ENCODE peak calls at places on chromosome 9, in ten cellular contexts. One of them, this sample, is unnamed. For H3K27me3, the result is how much of the 10 kb centered on the place peaks cover.

GRCh38 chr9:121601234-121601633 is 50.2 kb upstream of the DAB2IP start:
- DNase-seq in effector memory CD4-positive, alpha-beta T cell: no peak
- DNase-seq in WERI-Rb-1: no peak
- DNase-seq in pancreas: no peak
- DNase-seq in Karpas-422: no peak
- DNase-seq in lung: no peak
- DNase-seq in suprapubic skin: no peak
- DNase-seq in BJ: no peak
- DNase-seq in transverse colon: no peak
- DNase-seq in GM23248: peak
- DNase-seq in this sample: no peak

GRCh38 chr9:86036555-86036954 is 62.8 kb downstream of the GOLM1 start:
- DNase-seq in GM23248: no peak
- DNase-seq in suprapubic skin: no peak
- DNase-seq in lung: no peak
- DNase-seq in BJ: no peak
- DNase-seq in transverse colon: peak
- DNase-seq in effector memory CD4-positive, alpha-beta T cell: no peak
- DNase-seq in WERI-Rb-1: no peak
- DNase-seq in pancreas: no peak
- DNase-seq in Karpas-422: no peak
- DNase-seq in this sample: no peak

GRCh38 chr9:97315550-97315949 is 8.1 kb downstream of the CCDC180 start:
- DNase-seq in transverse colon: no peak
- DNase-seq in GM23248: peak
- DNase-seq in BJ: peak
- DNase-seq in effector memory CD4-positive, alpha-beta T cell: no peak
- DNase-seq in Karpas-422: no peak
- DNase-seq in lung: no peak
- DNase-seq in pancreas: no peak
- DNase-seq in suprapubic skin: no peak
- DNase-seq in WERI-Rb-1: no peak
- DNase-seq in this sample: no peak

GRCh38 chr9:89808076-89808701 is 203.4 kb downstream of the GADD45G start:
- DNase-seq in Karpas-422: no peak
- DNase-seq in WERI-Rb-1: peak
- DNase-seq in suprapubic skin: no peak
- DNase-seq in BJ: no peak
- DNase-seq in pancreas: no peak
- DNase-seq in GM23248: no peak
- DNase-seq in lung: no peak
- DNase-seq in effector memory CD4-positive, alpha-beta T cell: no peak
- DNase-seq in transverse colon: no peak
- DNase-seq in this sample: no peak

GRCh38 chr9:695252-695651 is 146.2 kb upstream of the DMRT1 start:
- DNase-seq in pancreas: no peak
- DNase-seq in WERI-Rb-1: no peak
- DNase-seq in transverse colon: no peak
- DNase-seq in GM23248: no peak
- DNase-seq in effector memory CD4-positive, alpha-beta T cell: no peak
- DNase-seq in lung: no peak
- DNase-seq in BJ: no peak
- DNase-seq in Karpas-422: no peak
- DNase-seq in suprapubic skin: no peak
- DNase-seq in this sample: no peak

GRCh38 chr9:119924736-119925135 is 555.5 kb upstream of the BRINP1 start:
- DNase-seq in lung: no peak
- DNase-seq in GM23248: no peak
- DNase-seq in suprapubic skin: no peak
- DNase-seq in WERI-Rb-1: no peak
- DNase-seq in BJ: no peak
- DNase-seq in pancreas: no peak
- DNase-seq in Karpas-422: no peak
- DNase-seq in effector memory CD4-positive, alpha-beta T cell: no peak
- DNase-seq in transverse colon: no peak
- DNase-seq in this sample: no peak

GRCh38 chr9:134776080-134776796 is 104.4 kb upstream of the FCN2 start:
- DNase-seq in lung: no peak
- DNase-seq in BJ: no peak
- DNase-seq in WERI-Rb-1: no peak
- DNase-seq in transverse colon: no peak
- DNase-seq in suprapubic skin: no peak
- DNase-seq in GM23248: no peak
- DNase-seq in effector memory CD4-positive, alpha-beta T cell: no peak
- DNase-seq in Karpas-422: no peak
- DNase-seq in pancreas: no peak
- DNase-seq in this sample: no peak

GRCh38 chr9:109912726-109913460 is 132.9 kb downstream of the PALM2AKAP2 start:
- DNase-seq in WERI-Rb-1: no peak
- DNase-seq in transverse colon: no peak
- DNase-seq in GM23248: peak
- DNase-seq in lung: no peak
- DNase-seq in suprapubic skin: no peak
- DNase-seq in effector memory CD4-positive, alpha-beta T cell: no peak
- DNase-seq in pancreas: no peak
- DNase-seq in BJ: no peak
- DNase-seq in Karpas-422: no peak
- DNase-seq in this sample: no peak

GRCh38 chr9:10094563-10094962 is 518.2 kb downstream of the PTPRD start:
- DNase-seq in transverse colon: no peak
- DNase-seq in WERI-Rb-1: no peak
- DNase-seq in lung: no peak
- DNase-seq in GM23248: no peak
- DNase-seq in BJ: no peak
- DNase-seq in Karpas-422: no peak
- DNase-seq in effector memory CD4-positive, alpha-beta T cell: no peak
- DNase-seq in pancreas: no peak
- DNase-seq in suprapubic skin: no peak
- DNase-seq in this sample: no peak

GRCh38 chr9:14393382-14393781 is 79.4 kb upstream of the NFIB start:
- DNase-seq in Karpas-422: no peak
- DNase-seq in suprapubic skin: no peak
- DNase-seq in lung: no peak
- DNase-seq in WERI-Rb-1: no peak
- DNase-seq in transverse colon: no peak
- DNase-seq in GM23248: no peak
- DNase-seq in effector memory CD4-positive, alpha-beta T cell: no peak
- DNase-seq in BJ: no peak
- DNase-seq in pancreas: no peak
- DNase-seq in this sample: no peak

GRCh38 chr9:73269430-73270101 is 117.9 kb downstream of the ANXA1 start:
- DNase-seq in WERI-Rb-1: no peak
- DNase-seq in pancreas: no peak
- DNase-seq in transverse colon: no peak
- DNase-seq in BJ: no peak
- DNase-seq in GM23248: peak
- DNase-seq in Karpas-422: no peak
- DNase-seq in suprapubic skin: no peak
- DNase-seq in lung: no peak
- DNase-seq in effector memory CD4-positive, alpha-beta T cell: no peak
- DNase-seq in this sample: no peak

GRCh38 chr9:15282567-15282966 is 24.4 kb downstream of the TTC39B start:
- DNase-seq in lung: no peak
- DNase-seq in effector memory CD4-positive, alpha-beta T cell: no peak
- DNase-seq in suprapubic skin: no peak
- DNase-seq in transverse colon: no peak
- DNase-seq in BJ: no peak
- DNase-seq in Karpas-422: no peak
- DNase-seq in GM23248: no peak
- DNase-seq in pancreas: no peak
- DNase-seq in WERI-Rb-1: no peak
- DNase-seq in this sample: no peak

GRCh38 chr9:36960575-36960955 is 73.5 kb downstream of the PAX5 start:
- DNase-seq in GM23248: no peak
- DNase-seq in pancreas: no peak
- DNase-seq in lung: no peak
- DNase-seq in Karpas-422: no peak
- DNase-seq in transverse colon: no peak
- DNase-seq in effector memory CD4-positive, alpha-beta T cell: no peak
- DNase-seq in suprapubic skin: peak
- DNase-seq in BJ: no peak
- DNase-seq in WERI-Rb-1: no peak
- DNase-seq in this sample: no peak
- H3K27me3 ChIP-seq in GM23248: under half
- H3K27me3 ChIP-seq in pancreas: under half
- H3K27me3 ChIP-seq in lung: under half
- H3K27me3 ChIP-seq in Karpas-422: under half
- H3K27me3 ChIP-seq in transverse colon: under half
- H3K27me3 ChIP-seq in effector memory CD4-positive, alpha-beta T cell: under half
- H3K27me3 ChIP-seq in suprapubic skin: under half
- H3K27me3 ChIP-seq in BJ: under half
- H3K27me3 ChIP-seq in WERI-Rb-1: under half
- H3K27me3 ChIP-seq in this sample: under half

GRCh38 chr9:126613656-126614055 is at the start of gene LMX1B:
- DNase-seq in effector memory CD4-positive, alpha-beta T cell: no peak
- DNase-seq in WERI-Rb-1: peak
- DNase-seq in lung: no peak
- DNase-seq in pancreas: no peak
- DNase-seq in BJ: no peak
- DNase-seq in suprapubic skin: no peak
- DNase-seq in transverse colon: peak
- DNase-seq in GM23248: peak
- DNase-seq in Karpas-422: no peak
- DNase-seq in this sample: no peak

GRCh38 chr9:126612329-126612812 is 1.4 kb upstream of the LMX1B start:
- DNase-seq in suprapubic skin: no peak
- DNase-seq in Karpas-422: no peak
- DNase-seq in pancreas: no peak
- DNase-seq in effector memory CD4-positive, alpha-beta T cell: no peak
- DNase-seq in BJ: no peak
- DNase-seq in lung: no peak
- DNase-seq in transverse colon: no peak
- DNase-seq in GM23248: no peak
- DNase-seq in WERI-Rb-1: peak
- DNase-seq in this sample: no peak

GRCh38 chr9:126612813-126613641 is 701 bp upstream of the LMX1B start:
- DNase-seq in Karpas-422: no peak
- DNase-seq in WERI-Rb-1: no peak
- DNase-seq in GM23248: peak
- DNase-seq in BJ: no peak
- DNase-seq in lung: no peak
- DNase-seq in transverse colon: no peak
- DNase-seq in effector memory CD4-positive, alpha-beta T cell: no peak
- DNase-seq in suprapubic skin: no peak
- DNase-seq in pancreas: no peak
- DNase-seq in this sample: no peak

GRCh38 chr9:126611188-126611587 is 2.5 kb upstream of the LMX1B start:
- DNase-seq in BJ: no peak
- DNase-seq in pancreas: no peak
- DNase-seq in effector memory CD4-positive, alpha-beta T cell: no peak
- DNase-seq in WERI-Rb-1: peak
- DNase-seq in lung: no peak
- DNase-seq in Karpas-422: no peak
- DNase-seq in suprapubic skin: no peak
- DNase-seq in GM23248: no peak
- DNase-seq in transverse colon: no peak
- DNase-seq in this sample: no peak

GRCh38 chr9:126611592-126612328 is 2.0 kb upstream of the LMX1B start:
- DNase-seq in BJ: no peak
- DNase-seq in Karpas-422: peak
- DNase-seq in pancreas: peak
- DNase-seq in suprapubic skin: no peak
- DNase-seq in effector memory CD4-positive, alpha-beta T cell: peak
- DNase-seq in lung: peak
- DNase-seq in transverse colon: peak
- DNase-seq in WERI-Rb-1: peak
- DNase-seq in GM23248: peak
- DNase-seq in this sample: peak
- H3K27me3 ChIP-seq in BJ: half or more
- H3K27me3 ChIP-seq in Karpas-422: under half
- H3K27me3 ChIP-seq in pancreas: under half
- H3K27me3 ChIP-seq in suprapubic skin: half or more
- H3K27me3 ChIP-seq in effector memory CD4-positive, alpha-beta T cell: half or more
- H3K27me3 ChIP-seq in lung: under half
- H3K27me3 ChIP-seq in transverse colon: half or more
- H3K27me3 ChIP-seq in WERI-Rb-1: half or more
- H3K27me3 ChIP-seq in GM23248: under half
- H3K27me3 ChIP-seq in this sample: half or more

DNA sequence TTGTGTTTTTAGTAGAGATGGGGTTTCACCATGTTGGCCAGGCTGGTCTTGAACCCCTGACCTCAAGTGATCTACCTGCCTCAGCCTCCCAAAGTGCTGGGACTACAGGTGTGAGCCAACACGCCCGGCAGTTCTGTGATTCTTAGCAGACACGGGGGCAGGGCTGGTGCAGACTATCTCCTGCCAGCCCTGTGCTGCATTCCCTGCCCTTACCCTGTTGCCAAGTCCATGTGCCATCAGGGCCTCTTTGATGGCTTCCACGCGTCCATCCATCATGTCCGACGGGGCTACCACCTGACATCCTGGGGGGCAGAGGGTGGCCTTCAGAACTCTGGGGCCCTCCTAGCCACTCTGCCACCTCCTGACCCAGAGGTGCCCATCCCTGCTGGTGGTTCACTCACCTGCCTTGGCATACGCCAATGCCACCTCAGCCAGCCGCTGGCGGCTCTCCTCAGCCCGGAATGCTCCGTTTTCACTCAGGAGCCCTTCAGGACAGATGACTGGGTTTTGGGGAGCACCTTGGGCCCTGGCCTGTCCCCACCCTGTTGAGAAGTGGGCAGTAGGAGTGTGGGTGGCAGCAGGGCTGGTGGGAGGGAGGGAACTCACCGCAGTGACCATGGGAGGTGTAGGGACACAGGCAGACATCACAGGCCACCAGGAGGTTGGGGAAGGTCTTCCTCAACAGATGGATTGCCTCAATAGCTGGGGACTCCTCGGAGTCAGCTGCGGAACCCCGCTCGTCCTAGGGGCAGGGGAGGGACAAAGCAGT is 10.7 kb downstream of the ALAD start:
- DNase-seq in Karpas-422: no peak
- DNase-seq in effector memory CD4-positive, alpha-beta T cell: no peak
- DNase-seq in WERI-Rb-1: no peak
- DNase-seq in pancreas: no peak
- DNase-seq in GM23248: no peak
- DNase-seq in suprapubic skin: no peak
- DNase-seq in transverse colon: no peak
- DNase-seq in lung: no peak
- DNase-seq in BJ: no peak
- DNase-seq in this sample: no peak
- H3K27me3 ChIP-seq in Karpas-422: under half
- H3K27me3 ChIP-seq in effector memory CD4-positive, alpha-beta T cell: under half
- H3K27me3 ChIP-seq in WERI-Rb-1: under half
- H3K27me3 ChIP-seq in pancreas: under half
- H3K27me3 ChIP-seq in GM23248: under half
- H3K27me3 ChIP-seq in suprapubic skin: under half
- H3K27me3 ChIP-seq in transverse colon: under half
- H3K27me3 ChIP-seq in lung: under half
- H3K27me3 ChIP-seq in BJ: under half
- H3K27me3 ChIP-seq in this sample: under half

DNA sequence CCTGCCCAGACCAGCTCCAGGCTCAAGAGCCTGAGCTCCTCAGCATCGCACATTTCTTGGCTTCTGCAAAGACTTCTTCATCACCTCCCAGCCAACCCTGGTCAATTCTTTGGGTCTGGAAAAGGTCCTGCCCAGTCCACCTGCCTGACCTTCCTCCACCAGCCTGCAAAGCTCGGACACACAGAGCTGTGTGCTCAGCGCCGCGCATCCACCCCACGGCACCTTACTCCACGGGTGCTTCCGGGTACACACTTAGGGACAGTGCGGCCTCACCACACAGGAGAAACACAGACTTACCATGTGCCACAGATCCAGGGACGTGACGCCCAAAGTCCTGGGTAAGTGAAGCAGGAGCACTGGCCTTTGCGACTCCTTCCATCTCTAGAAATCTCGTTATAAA is 97.3 kb downstream of the KCNT1 start:
- DNase-seq in GM23248: no peak
- DNase-seq in lung: no peak
- DNase-seq in transverse colon: no peak
- DNase-seq in suprapubic skin: no peak
- DNase-seq in effector memory CD4-positive, alpha-beta T cell: no peak
- DNase-seq in Karpas-422: no peak
- DNase-seq in BJ: no peak
- DNase-seq in pancreas: no peak
- DNase-seq in WERI-Rb-1: no peak
- DNase-seq in this sample: no peak
- H3K27me3 ChIP-seq in GM23248: under half
- H3K27me3 ChIP-seq in lung: under half
- H3K27me3 ChIP-seq in transverse colon: under half
- H3K27me3 ChIP-seq in suprapubic skin: under half
- H3K27me3 ChIP-seq in effector memory CD4-positive, alpha-beta T cell: under half
- H3K27me3 ChIP-seq in Karpas-422: under half
- H3K27me3 ChIP-seq in BJ: under half
- H3K27me3 ChIP-seq in pancreas: under half
- H3K27me3 ChIP-seq in WERI-Rb-1: under half
- H3K27me3 ChIP-seq in this sample: under half

This sample was measured in SJSA1.